ENCODE peak calls at places on chromosomes 16 and 17, in ten cellular contexts. F, S, P, B, D, K, C, M, I and J are unnamed samples.

GRCh38 chr17:30212750-30213149 is 22.7 kb downstream of the SLC6A4 start:
- DNase-seq in F (no peak), M (no peak), B (no peak), I (no peak), D (no peak), C (no peak), S (no peak), K (no peak), P (no peak), J (no peak)

GRCh38 chr17:50037321-50038107 is 18.4 kb upstream of the ITGA3 start:
- DNase-seq in P (no peak), I (no peak), B (peak; percentile 75), F (peak; percentile 81), S (peak; percentile 52), M (no peak), D (no peak), K (no peak), C (peak; percentile 87), J (no peak)

GRCh38 chr17:73282629-73283028 is 20.9 kb upstream of the CPSF4L start:
- DNase-seq in F (no peak), C (no peak), B (no peak), I (no peak), D (no peak), P (no peak), S (no peak), M (no peak), K (no peak), J (no peak)

GRCh38 chr16:85111184-85111583 is 1.1 kb downstream of the CIBAR2 start:
- DNase-seq in P (no peak), K (no peak), F (no peak), C (no peak), S (no peak), I (no peak), D (no peak), B (no peak), M (no peak), J (no peak)

GRCh38 chr17:81489012-81489968 is 23.3 kb downstream of the ACTG1 start:
- DNase-seq in C (no peak), F (no peak), K (no peak), S (no peak), M (no peak), D (no peak), P (no peak), I (no peak), B (no peak), J (no peak)

GRCh38 chr16:88331989-88332920 is 50.5 kb upstream of the ZNF469 start:
- DNase-seq in I (no peak), K (no peak), P (no peak), S (peak; percentile 83), D (peak; percentile 48), M (peak; percentile 91), B (no peak), C (peak; percentile 75), F (peak; percentile 100), J (no peak)

GRCh38 chr16:84426804-84427203 is 58.5 kb downstream of the ATP2C2 start:
- DNase-seq in I (no peak), K (no peak), C (no peak), M (no peak), F (no peak), B (no peak), D (no peak), P (no peak), S (no peak), J (no peak)

GRCh38 chr17:11366451-11366850 is 125.4 kb downstream of the SHISA6 start:
- DNase-seq in F (no peak), P (no peak), B (no peak), C (no peak), M (no peak), S (no peak), K (no peak), I (no peak), D (no peak), J (no peak)

GRCh38 chr16:5398203-5398602 is 300.6 kb upstream of the EEF2KMT start:
- DNase-seq in K (no peak), S (no peak), I (no peak), M (no peak), F (no peak), P (no peak), C (no peak), B (no peak), D (no peak), J (no peak)

GRCh38 chr17:74481621-74482020 is 15.2 kb downstream of the CD300A start:
- DNase-seq in B (no peak), I (no peak), C (no peak), K (no peak), F (no peak), M (no peak), P (no peak), D (no peak), S (no peak), J (no peak)

GRCh38 chr16:28863929-28864886 is 565 bp downstream of the SH2B1 start:
- DNase-seq in B (peak; percentile 48), P (no peak), F (peak; percentile 55), M (no peak), C (no peak), S (peak; percentile 60), K (no peak), D (no peak), I (no peak), J (peak; percentile 43)

GRCh38 chr17:77604301-77605031 is 354.0 kb upstream of the TNRC6C start:
- DNase-seq in D (no peak), K (no peak), I (no peak), S (no peak), P (no peak), M (no peak), F (no peak), B (no peak), C (no peak), J (no peak)

GRCh38 chr17:74922694-74923537 is at the start of gene USH1G:
- DNase-seq in D (no peak), P (no peak), S (peak; percentile 63), C (no peak), I (no peak), F (no peak), K (no peak), M (no peak), B (peak; percentile 25), J (no peak)

GRCh38 chr16:54178491-54178976 is 108.1 kb downstream of the IRX3 start:
- DNase-seq in K (no peak), F (no peak), I (no peak), M (no peak), B (no peak), S (no peak), P (no peak), D (no peak), C (no peak), J (no peak)

DNA sequence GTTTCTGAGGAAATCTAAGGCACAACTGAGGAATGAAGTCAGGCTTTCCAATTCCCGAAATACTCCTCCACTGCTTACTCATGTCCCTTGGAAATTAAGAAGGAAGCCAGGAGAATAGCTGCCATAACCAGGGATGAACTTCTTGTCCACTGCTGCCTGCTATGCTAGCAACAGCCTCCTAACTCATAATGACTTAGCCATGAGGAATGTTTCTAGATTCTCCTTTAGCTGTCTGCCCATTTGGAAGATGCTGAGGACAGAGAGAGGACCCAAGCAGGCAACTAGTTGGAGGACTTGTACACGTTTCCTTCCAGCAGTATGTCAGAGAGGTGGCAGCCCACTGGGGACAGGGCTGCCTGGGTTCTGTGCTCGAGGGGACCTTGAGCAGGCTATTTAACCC is 939 bp upstream of the CCL2 start:
- DNase-seq in C (no peak), F (peak; percentile 83), P (no peak), K (no peak), S (no peak), M (no peak), D (no peak), B (no peak), I (no peak), J (no peak)
- H3K27ac ChIP-seq in C (peak overlapping the region; percentile 77), F (peak overlapping the region; percentile 89), P (no peak overlapping the region), K (no peak overlapping the region), S (peak overlapping the region; percentile 64), M (peak overlapping the region; percentile 58), D (peak overlapping the region; percentile 98), B (no peak overlapping the region), I (no peak overlapping the region), J (no peak overlapping the region)

GRCh38 chr16:31395647-31396046 is 2.5 kb downstream of the ITGAD start:
- DNase-seq in B (no peak), K (no peak), M (no peak), D (no peak), F (no peak), C (peak; percentile 73), P (no peak), I (no peak), S (peak; percentile 35), J (no peak)
- H3K4me1 ChIP-seq in B (no peaks in the 10 kb centered on the region), K (no peaks in the 10 kb centered on the region), M (no peaks in the 10 kb centered on the region), D (no peaks in the 10 kb centered on the region), F (no peaks in the 10 kb centered on the region), C (peaks cover 17% of the 10 kb centered on the region), P (no peaks in the 10 kb centered on the region), I (no peaks in the 10 kb centered on the region), S (no peaks in the 10 kb centered on the region), J (peaks cover 21% of the 10 kb centered on the region)

DNA sequence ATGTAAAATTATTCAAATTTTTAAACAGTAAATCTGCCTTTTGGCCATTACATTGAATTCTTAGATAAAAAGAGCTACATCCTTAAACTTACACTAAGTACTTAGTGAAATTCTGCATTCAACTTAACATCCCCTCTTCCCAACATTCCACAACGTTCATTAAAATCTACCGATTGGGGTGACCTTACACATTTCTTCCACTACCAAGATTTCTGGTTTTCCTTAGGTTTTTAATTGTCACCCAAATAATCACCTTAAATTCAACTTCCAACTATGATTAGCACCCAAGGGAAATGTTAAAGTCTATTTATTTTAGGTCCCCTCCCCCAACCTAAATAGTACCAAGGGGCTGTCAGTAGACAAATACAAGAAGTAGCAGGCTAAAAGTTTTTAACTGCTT is 4.9 kb downstream of the SRSF1 start:
- DNase-seq in F (no peak), P (no peak), I (no peak), C (no peak), S (no peak), B (no peak), D (no peak), K (no peak), M (no peak), J (no peak)
- H3K36me3 ChIP-seq in F (peaks cover 26% of the 10 kb centered on the region), P (peaks cover 15% of the 10 kb centered on the region), I (peaks cover 31% of the 10 kb centered on the region), C (peaks cover 85% of the 10 kb centered on the region), S (no peaks in the 10 kb centered on the region), B (no peaks in the 10 kb centered on the region), D (peaks cover 86% of the 10 kb centered on the region), K (peaks cover 48% of the 10 kb centered on the region), M (peaks cover 22% of the 10 kb centered on the region), J (peaks cover 47% of the 10 kb centered on the region)

DNA sequence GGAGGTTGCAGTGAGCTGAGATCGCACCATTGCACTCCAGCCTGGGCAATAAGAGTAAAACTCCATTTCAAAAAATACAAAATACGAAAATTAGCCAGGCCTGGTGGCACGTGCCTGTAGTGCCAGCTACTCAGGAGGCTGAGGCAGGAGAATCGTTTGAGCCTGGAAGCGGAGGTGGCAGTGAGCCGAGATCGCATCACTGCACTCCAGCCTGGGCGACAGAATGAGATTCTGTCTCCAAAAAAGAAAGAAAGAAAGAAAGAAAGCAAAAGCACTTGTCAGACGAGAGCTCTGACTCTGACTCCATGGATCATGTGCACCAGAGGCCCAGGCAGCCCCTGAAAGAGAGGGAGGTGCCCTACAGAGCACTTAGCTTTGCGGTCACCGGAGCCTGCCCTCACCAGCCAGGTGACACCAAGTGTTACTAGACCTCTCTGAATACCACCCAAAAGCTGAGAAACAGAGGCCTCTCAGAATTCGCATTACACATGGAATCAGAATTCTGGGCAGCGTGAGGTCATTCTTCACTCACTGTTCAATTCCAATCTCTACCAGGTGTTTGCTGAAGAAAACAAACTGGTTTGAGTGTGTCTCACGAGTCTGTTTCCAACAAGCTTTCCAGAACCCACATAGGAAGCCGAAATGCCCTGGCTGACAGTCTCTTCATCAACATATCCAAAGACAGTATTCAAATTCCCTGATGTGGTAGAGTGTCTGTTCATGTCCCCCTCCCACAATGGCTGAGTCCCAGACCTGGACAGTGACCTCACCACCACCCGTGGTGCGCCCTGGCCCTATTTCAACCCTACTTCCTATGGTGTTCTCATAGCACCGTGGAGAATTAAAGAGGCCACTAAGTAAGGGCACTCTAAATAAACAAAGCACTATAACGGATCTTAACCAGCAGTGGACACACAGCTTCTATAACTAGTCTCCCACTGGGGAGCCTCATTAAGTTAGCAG is 1.5 kb downstream of the FLCN start:
- DNase-seq in M (peak; percentile 69), K (no peak), D (no peak), P (no peak), I (no peak), F (peak; percentile 44), B (no peak), S (peak; percentile 48), C (peak; percentile 56), J (no peak)
- H3K27ac ChIP-seq in M (peak overlapping the region; percentile 99), K (peak overlapping the region; percentile 91), D (peak overlapping the region; percentile 98), P (no peak overlapping the region), I (no peak overlapping the region), F (peak overlapping the region; percentile 12), B (no peak overlapping the region), S (peak overlapping the region; percentile 48), C (peak overlapping the region; percentile 94), J (peak overlapping the region; percentile 97)